ENCODE peak calls at places on chromosomes 6 and 20, in five cellular contexts. K is foreskin fibroblast, B is GM13976, D is lower leg skin, V is HCT116. T is an unnamed sample.

GRCh38 chr20:45115829-45116228 is 855 bp upstream of the WFDC5 start:
- DNase-seq in D (no peak), K (no peak), V (no peak), B (no peak), T (no peak)

GRCh38 chr6:127459231-127459641 is at the start of gene KIAA0408:
- DNase-seq in B (no peak), K (peak), V (no peak), D (peak), T (no peak)

GRCh38 chr6:47529734-47530133 is 52.1 kb downstream of the CD2AP start:
- DNase-seq in B (no peak), K (no peak), V (no peak), D (no peak), T (no peak)

GRCh38 chr6:107435798-107436197 is 23.6 kb downstream of the PDSS2 start:
- DNase-seq in V (no peak), B (no peak), D (no peak), K (peak), T (no peak)

GRCh38 chr6:54875539-54875938 is 29.0 kb downstream of the FAM83B start:
- DNase-seq in D (no peak), V (no peak), K (no peak), B (no peak), T (no peak)

GRCh38 chr20:63265891-63266515 is 6.6 kb upstream of the ARFGAP1 start:
- DNase-seq in V (no peak), D (no peak), B (no peak), K (peak), T (no peak)

GRCh38 chr6:2247664-2248063 is 2.3 kb upstream of the GMDS start:
- DNase-seq in B (no peak), K (no peak), V (no peak), D (no peak), T (no peak)

GRCh38 chr20:4592316-4593148 is 129.2 kb upstream of the PRND start:
- DNase-seq in K (peak), B (peak), D (no peak), V (no peak), T (no peak)

GRCh38 chr20:37358366-37359150 is 12.6 kb downstream of the SRC start:
- DNase-seq in B (no peak), K (no peak), V (no peak), D (peak), T (no peak)

GRCh38 chr6:9461161-9461560 is 953.7 kb downstream of the TFAP2A start:
- DNase-seq in K (no peak), B (no peak), D (no peak), V (no peak), T (no peak)

DNA sequence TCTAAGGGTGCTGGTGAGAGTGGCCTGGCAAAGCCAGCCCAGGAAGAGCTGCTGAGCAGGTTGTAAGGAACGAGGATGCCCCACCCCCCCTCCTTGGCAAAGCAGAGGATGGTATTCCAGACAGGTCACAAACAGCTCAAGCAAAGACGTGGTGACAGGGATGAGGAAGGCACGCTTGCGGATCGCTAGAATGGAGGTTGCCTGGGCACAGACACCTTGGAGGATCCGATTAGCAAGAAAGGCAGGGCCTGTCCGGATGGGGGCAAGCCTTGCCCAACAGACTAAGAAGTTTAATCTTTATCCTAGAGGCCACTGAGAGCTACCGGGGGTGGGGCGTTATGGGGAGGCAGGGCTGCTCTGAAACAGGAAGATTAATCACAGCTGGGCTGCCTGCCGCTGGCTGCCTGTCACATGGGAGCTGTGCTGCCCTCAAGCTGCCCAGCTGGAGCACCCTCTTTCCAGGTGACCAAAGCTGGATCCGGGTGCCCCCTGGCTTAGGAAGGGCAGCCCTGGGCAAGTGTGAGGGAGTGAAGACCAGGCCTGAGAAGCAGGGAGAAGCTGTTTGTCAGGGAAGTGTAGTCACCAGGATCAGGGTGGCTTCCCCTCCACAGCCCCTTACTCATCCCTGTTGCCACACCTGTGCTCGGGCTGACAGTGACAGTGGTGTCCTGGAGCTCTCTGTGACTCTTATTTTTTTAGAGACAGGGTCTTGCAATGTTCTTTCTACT is 9.2 kb upstream of the MAPK13 start:
- DNase-seq in V (no peak), K (peak), B (peak), D (peak), T (no peak)
- TF ChIP-seq CTCF in V (no peak), K (no peak), B (peak), D (no peak), T (no peak)

GRCh38 chr6:138278326-138278725 is 60.0 kb upstream of the PBOV1 start:
- DNase-seq in D (no peak), V (no peak), K (peak), B (no peak), T (no peak)
- TF ChIP-seq CTCF in D (peak), V (no peak), K (peak), B (no peak), T (no peak)

GRCh38 chr6:152273638-152274037 is 363.5 kb downstream of the SYNE1 start:
- DNase-seq in K (peak), V (no peak), D (no peak), B (no peak), T (no peak)
- TF ChIP-seq CTCF in K (no peak), V (no peak), D (no peak), B (no peak), T (no peak)

GRCh38 chr6:13417431-13417830 is 70.0 kb downstream of the GFOD1 start:
- DNase-seq in D (no peak), V (no peak), K (no peak), B (no peak), T (no peak)
- TF ChIP-seq CTCF in D (no peak), V (no peak), K (no peak), B (no peak), T (no peak)

DNA sequence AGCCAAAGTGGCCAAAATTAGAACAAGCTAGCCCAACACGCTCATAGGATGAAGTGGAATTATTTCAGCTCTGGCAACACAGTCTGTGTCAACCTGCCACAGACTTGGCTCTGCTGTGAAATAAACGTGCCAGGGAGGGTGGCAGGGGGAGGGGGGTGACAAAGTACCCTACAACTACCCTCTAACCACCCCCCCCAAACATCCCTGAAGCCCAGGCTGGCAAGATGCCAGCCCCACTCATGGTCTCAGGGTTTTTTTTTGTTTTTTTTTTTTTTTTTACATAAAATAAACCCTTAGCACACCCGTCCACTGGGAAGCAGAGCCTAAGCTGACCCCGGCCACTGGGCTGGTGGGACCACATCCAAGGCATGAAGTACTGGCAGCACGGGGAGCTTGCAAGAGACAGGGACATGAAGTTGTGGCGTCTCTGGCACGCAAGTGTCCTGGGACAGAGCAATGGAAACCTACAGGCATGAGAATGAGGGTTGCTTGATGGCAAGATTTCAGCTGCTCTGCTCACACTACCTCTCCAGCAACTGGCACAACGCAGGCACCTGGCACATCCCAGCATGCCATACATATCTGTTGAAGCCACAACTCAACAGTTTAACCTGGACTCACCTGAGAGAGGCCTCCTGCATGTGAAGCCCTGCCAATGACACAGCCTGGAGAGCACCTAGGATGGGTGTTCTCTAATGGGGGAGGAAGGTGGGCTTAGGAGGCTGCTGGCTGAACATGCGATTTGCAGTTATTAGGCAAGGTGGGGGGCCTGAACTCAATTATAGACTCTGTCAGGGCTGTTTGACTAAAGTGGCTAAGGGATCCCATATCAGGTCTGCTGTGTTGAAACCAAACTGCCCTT is 76.4 kb downstream of the TRAM2 start:
- DNase-seq in B (peak), V (no peak), D (no peak), K (no peak), T (no peak)
- TF ChIP-seq CTCF in B (no peak), V (no peak), D (no peak), K (no peak), T (no peak)